ENCODE peak calls at places on chromosomes 13 and 19, in six cellular contexts. E is H9, C is trophoblast cell, X is IMR-90, V is mesenchymal stem cell, U is H1. Y is an unnamed sample.

GRCh38 chr19:4849019-4849418 is 17.5 kb upstream of the TICAM1 start:
- DNase-seq in E (no peak), U (no peak), C (no peak), V (no peak), X (no peak), Y (no peak)

GRCh38 chr13:89541091-89542030 is 1806.1 kb upstream of the MIR17HG start:
- DNase-seq in C (no peak), E (peak; percentile 21), X (no peak), U (no peak), V (no peak), Y (no peak)

GRCh38 chr13:32720026-32720425 is 133.8 kb downstream of the PDS5B start:
- DNase-seq in C (no peak), U (no peak), E (no peak), V (no peak), X (peak; percentile 48), Y (no peak)

GRCh38 chr13:57787058-57787791 is 155.7 kb downstream of the PCDH17 start:
- DNase-seq in U (peak; percentile 31), E (peak; percentile 51), V (no peak), C (no peak), X (no peak), Y (no peak)

GRCh38 chr13:44050450-44051063 is 170.9 kb downstream of the LACC1 start:
- DNase-seq in E (no peak), V (peak; percentile 50), X (peak; percentile 52), U (no peak), C (no peak), Y (no peak)

GRCh38 chr13:35164324-35164932 is 222.4 kb downstream of the NBEA start:
- DNase-seq in U (no peak), C (no peak), V (peak; percentile 48), E (no peak), X (peak; percentile 27), Y (peak; percentile 20)

GRCh38 chr19:35086455-35086854 is 29.2 kb upstream of the FXYD3 start:
- DNase-seq in C (no peak), U (no peak), X (no peak), V (no peak), E (no peak), Y (no peak)

GRCh38 chr13:20588529-20589110 is 21.7 kb downstream of the IFT88 start:
- DNase-seq in U (no peak), X (no peak), V (no peak), C (peak; percentile 20), E (no peak), Y (no peak)

GRCh38 chr13:104875008-104875762 is 1660.3 kb downstream of the EFNB2 start:
- DNase-seq in X (no peak), V (peak; percentile 6), U (no peak), C (no peak), E (no peak), Y (no peak)

GRCh38 chr19:51110666-51110971 is 2.4 kb upstream of the CTU1 start:
- DNase-seq in V (no peak), E (no peak), U (no peak), C (no peak), X (no peak), Y (no peak)

DNA sequence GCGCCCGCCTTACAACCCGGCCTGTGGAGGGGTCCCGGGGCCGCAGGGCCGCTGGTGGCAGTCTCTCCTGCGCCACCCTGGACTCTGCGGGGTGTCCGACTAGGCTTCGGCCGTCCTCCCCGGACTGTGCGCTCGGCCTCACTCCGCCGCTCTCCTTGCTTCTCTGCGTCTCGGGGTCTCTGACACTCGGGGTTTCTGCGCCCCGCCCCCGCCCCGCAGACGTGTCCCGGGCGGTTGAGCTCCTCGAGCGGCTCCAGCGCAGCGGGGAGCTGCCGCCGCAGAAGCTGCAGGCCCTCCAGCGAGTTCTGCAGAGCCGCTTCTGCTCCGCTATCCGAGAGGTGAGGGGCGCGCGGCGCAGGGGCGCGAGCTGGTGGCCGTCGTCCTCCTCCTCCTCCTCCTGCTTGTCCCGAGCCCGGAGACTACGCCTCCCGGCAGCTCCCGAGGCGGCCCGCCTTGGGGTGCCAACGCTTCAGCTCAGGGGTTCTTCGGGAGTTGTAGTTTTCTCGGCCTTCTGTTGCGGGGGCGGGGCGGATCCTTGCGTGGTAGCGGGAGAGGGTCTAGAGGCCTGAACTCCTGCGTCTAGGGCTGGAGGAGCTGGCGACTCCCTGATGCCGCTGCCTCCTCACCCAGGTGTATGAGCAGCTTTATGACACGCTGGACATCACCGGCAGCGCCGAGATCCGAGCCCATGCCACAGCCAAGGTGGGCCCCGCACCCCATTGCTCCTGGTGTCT is 627 bp downstream of the LIN7B start:
- DNase-seq in X (peak; percentile 33), E (peak; percentile 83), U (no peak), V (peak; percentile 58), C (no peak), Y (peak; percentile 77)
- H3K18ac ChIP-seq in X (no peak overlapping the region), E (no peak overlapping the region), U (peak overlapping the region; percentile 60), V (peak overlapping the region; percentile 93), C (peak overlapping the region; percentile 48), Y (peak overlapping the region; percentile 94)

DNA sequence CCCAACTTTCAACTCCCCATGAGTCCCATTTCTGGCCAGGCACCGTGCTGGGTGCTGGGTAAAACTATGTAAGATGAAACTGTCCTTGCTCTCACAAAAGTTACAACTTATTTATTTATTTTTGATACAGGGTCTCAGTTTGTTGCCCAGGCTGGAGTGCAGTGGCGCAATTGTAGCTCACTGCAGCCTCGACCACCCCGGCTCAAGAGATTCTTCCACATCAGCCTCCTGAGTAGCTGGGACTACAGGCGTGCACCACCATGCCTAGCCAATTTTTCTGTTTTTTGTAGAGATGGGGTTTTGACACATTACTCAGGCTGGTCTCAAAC is 12.9 kb upstream of the CADM4 start:
- DNase-seq in X (no peak), E (no peak), C (no peak), V (no peak), U (no peak), Y (no peak)
- H2AFZ ChIP-seq in X (no peak overlapping the region), E (no peak overlapping the region), C (no peak overlapping the region), V (no peak overlapping the region), U (no peak overlapping the region), Y (peak overlapping the region; percentile 93)

GRCh38 chr13:28355046-28355821 is 139.7 kb downstream of the FLT1 start:
- DNase-seq in V (no peak), X (no peak), U (no peak), E (no peak), C (peak; percentile 69), Y (no peak)

GRCh38 chr13:28357846-28358496 is 137.0 kb downstream of the FLT1 start:
- DNase-seq in E (no peak), V (peak; percentile 68), C (no peak), X (no peak), U (no peak), Y (no peak)

GRCh38 chr13:28357247-28357825 is 137.6 kb downstream of the FLT1 start:
- DNase-seq in X (no peak), E (no peak), U (no peak), C (no peak), V (peak; percentile 73), Y (no peak)

GRCh38 chr13:28356506-28357064 is 138.3 kb downstream of the FLT1 start:
- DNase-seq in X (no peak), V (peak; percentile 50), C (no peak), U (no peak), E (no peak), Y (no peak)

DNA sequence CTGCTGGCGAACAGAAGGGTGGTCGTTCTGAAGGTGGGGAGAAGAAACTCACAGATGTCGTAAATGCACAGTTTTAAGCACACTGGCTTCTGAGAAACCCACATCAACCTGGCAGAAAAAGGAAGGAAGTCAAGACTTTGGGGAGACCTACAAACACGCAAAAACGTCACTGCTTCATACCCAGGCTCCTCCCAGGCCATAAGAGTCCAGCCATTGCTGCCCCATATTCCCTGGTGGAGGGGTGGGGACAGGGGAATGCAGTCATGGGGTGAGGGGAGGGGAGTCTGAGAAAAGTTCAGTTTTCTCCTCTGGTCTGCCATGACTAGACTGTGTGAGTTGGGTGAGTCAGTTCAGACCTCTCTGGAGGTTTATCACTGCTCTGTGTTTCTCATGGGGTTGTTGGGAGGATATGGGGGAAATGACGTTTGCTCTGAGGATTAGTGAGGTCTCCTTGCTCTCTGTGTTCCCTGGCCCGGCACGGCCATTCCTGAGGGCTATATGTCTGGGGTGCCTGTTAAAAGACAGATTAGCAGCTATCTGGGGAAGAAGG is 139.0 kb downstream of the FLT1 start:
- DNase-seq in E (no peak), U (no peak), V (peak; percentile 96), X (peak; percentile 86), C (no peak), Y (no peak)
- H3K18ac ChIP-seq in E (no peak overlapping the region), U (no peak overlapping the region), V (peak overlapping the region; percentile 93), X (no peak overlapping the region), C (no peak overlapping the region), Y (no peak overlapping the region)

GRCh38 chr13:50612717-50613116 is 230.8 kb downstream of the DLEU7 start:
- DNase-seq in E (no peak), C (no peak), X (no peak), U (no peak), V (no peak), Y (no peak)

GRCh38 chr13:50616101-50616500 is 227.4 kb downstream of the DLEU7 start:
- DNase-seq in C (no peak), X (peak; percentile 51), V (peak; percentile 23), U (no peak), E (no peak), Y (no peak)

GRCh38 chr13:50615234-50615633 is 228.3 kb downstream of the DLEU7 start:
- DNase-seq in C (no peak), E (no peak), X (no peak), V (no peak), U (no peak), Y (no peak)

GRCh38 chr13:50611117-50611781 is 232.2 kb downstream of the DLEU7 start:
- DNase-seq in X (no peak), U (no peak), E (no peak), V (no peak), C (no peak), Y (no peak)

GRCh38 chr13:50613356-50613831 is 230.1 kb downstream of the DLEU7 start:
- DNase-seq in V (no peak), C (no peak), X (no peak), E (no peak), U (no peak), Y (no peak)
- H2AFZ ChIP-seq in V (no peak overlapping the region), C (no peak overlapping the region), X (no peak overlapping the region), E (no peak overlapping the region), U (no peak overlapping the region), Y (no peak overlapping the region)

GRCh38 chr19:16588824-16589577 is 16.8 kb upstream of the SLC35E1 start:
- DNase-seq in E (no peak), U (no peak), X (no peak), V (no peak), C (no peak), Y (no peak)

GRCh38 chr19:16591803-16592556 is 19.8 kb upstream of the SLC35E1 start:
- DNase-seq in C (no peak), E (no peak), X (peak; percentile 25), V (no peak), U (no peak), Y (no peak)

GRCh38 chr19:16588089-16588823 is 16.0 kb upstream of the SLC35E1 start:
- DNase-seq in X (peak; percentile 19), C (no peak), U (no peak), E (peak; percentile 45), V (no peak), Y (no peak)

GRCh38 chr19:16590876-16591802 is 18.9 kb upstream of the SLC35E1 start:
- DNase-seq in E (no peak), X (no peak), C (no peak), U (no peak), V (no peak), Y (no peak)

DNA sequence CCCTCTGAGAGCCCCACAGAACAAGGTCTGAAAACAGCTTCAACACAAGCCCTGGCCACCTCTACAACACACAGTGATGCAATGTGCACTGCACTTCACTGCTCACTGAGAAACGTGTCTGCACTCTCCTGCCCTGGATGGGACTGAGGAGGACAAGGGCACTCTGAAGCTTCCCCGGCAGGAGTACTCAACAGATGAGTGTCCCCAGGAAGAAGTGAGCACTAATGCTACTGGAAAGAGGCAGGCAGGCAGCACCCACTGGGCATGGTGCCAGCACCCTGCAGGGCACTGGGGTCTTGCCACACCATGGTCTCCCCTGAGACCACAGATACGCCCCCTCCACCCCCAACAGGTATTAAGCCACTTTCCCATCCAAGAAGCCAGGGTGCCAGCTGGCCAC is 17.7 kb upstream of the SLC35E1 start:
- DNase-seq in E (no peak), X (no peak), C (no peak), V (no peak), U (no peak), Y (no peak)
- H3K18ac ChIP-seq in E (no peak overlapping the region), X (no peak overlapping the region), C (no peak overlapping the region), V (no peak overlapping the region), U (no peak overlapping the region), Y (peak overlapping the region; percentile 6)